ENCODE peak calls at places on chromosomes 13 and 19, in six cellular contexts. D is neuronal stem cell, N is H9, Y is mesenchymal stem cell, W is IMR-90, E is H1. Q is an unnamed sample.

GRCh38 chr19:38949580-38950367 is 19.0 kb downstream of the MRPS12 start:
- DNase-seq in D (peak), N (peak), Y (peak), W (peak), E (peak), Q (peak)

GRCh38 chr13:102234618-102235017 is 167.2 kb downstream of the FGF14 start:
- DNase-seq in D (no peak), N (no peak), Y (no peak), W (peak), E (no peak), Q (no peak)

GRCh38 chr13:110476220-110476617 is 85.3 kb downstream of the RAB20 start:
- DNase-seq in D (no peak), N (no peak), Y (no peak), W (no peak), E (no peak), Q (no peak)

GRCh38 chr13:68185767-68186166 is 955.6 kb upstream of the PCDH9 start:
- DNase-seq in D (no peak), N (no peak), Y (no peak), W (no peak), E (no peak), Q (no peak)

GRCh38 chr19:15748239-15748638 is 10.5 kb downstream of the OR10H3 start:
- DNase-seq in D (no peak), N (no peak), Y (no peak), W (no peak), E (no peak), Q (no peak)

GRCh38 chr13:50080158-50080855 is 65.1 kb downstream of the KCNRG start:
- DNase-seq in D (peak), N (no peak), Y (peak), W (peak), E (no peak), Q (peak)

GRCh38 chr19:29389495-29389894 is 136.3 kb upstream of the VSTM2B start:
- DNase-seq in D (no peak), N (no peak), Y (no peak), W (no peak), E (no peak), Q (no peak)

GRCh38 chr13:91668844-91669495 is 270.5 kb downstream of the GPC5 start:
- DNase-seq in D (no peak), N (no peak), Y (no peak), W (no peak), E (no peak), Q (no peak)

GRCh38 chr13:40613192-40613818 is 53.1 kb downstream of the FOXO1 start:
- DNase-seq in D (no peak), N (no peak), Y (no peak), W (no peak), E (no peak), Q (no peak)

GRCh38 chr13:34076943-34077703 is 259.2 kb downstream of the RFC3 start:
- DNase-seq in D (no peak), N (no peak), Y (peak), W (peak), E (no peak), Q (peak)

GRCh38 chr13:28597641-28598040 is 61.3 kb upstream of the POMP start:
- DNase-seq in D (no peak), N (no peak), Y (peak), W (peak), E (no peak), Q (no peak)

GRCh38 chr13:65744761-65745160 is 1485.4 kb downstream of the PCDH9 start:
- DNase-seq in D (no peak), N (no peak), Y (no peak), W (peak), E (no peak), Q (no peak)

GRCh38 chr19:28999733-29000433 is 213.1 kb downstream of the UQCRFS1 start:
- DNase-seq in D (no peak), N (no peak), Y (no peak), W (no peak), E (no peak), Q (no peak)

GRCh38 chr19:961866-962620 is 22.1 kb upstream of the WDR18 start:
- DNase-seq in D (no peak), N (no peak), Y (peak), W (peak), E (no peak), Q (no peak)

GRCh38 chr19:52963229-52963760 is 614 bp upstream of the ZNF816 start:
- DNase-seq in D (no peak), N (peak), Y (no peak), W (no peak), E (peak), Q (no peak)

GRCh38 chr13:80131204-80131603 is 209.7 kb downstream of the SPRY2 start:
- DNase-seq in D (no peak), N (peak), Y (peak), W (peak), E (no peak), Q (peak)

GRCh38 chr19:10292206-10292788 is 2.5 kb downstream of the ICAM5 start:
- DNase-seq in D (peak), N (peak), Y (peak), W (peak), E (peak), Q (peak)

GRCh38 chr13:54637377-54637776 is 1608.8 kb downstream of the OLFM4 start:
- DNase-seq in D (peak), N (no peak), Y (peak), W (no peak), E (no peak), Q (peak)

GRCh38 chr19:46614114-46614701 is 10.7 kb downstream of the PTGIR start:
- DNase-seq in D (peak), N (peak), Y (peak), W (peak), E (peak), Q (peak)

GRCh38 chr19:51127032-51127431 is 2.3 kb downstream of the SIGLEC9 start:
- DNase-seq in D (no peak), N (no peak), Y (no peak), W (no peak), E (no peak), Q (no peak)

GRCh38 chr19:49801966-49802661 is 11.0 kb downstream of the FUZ start:
- DNase-seq in D (peak), N (peak), Y (peak), W (peak), E (peak), Q (peak)

GRCh38 chr13:110245421-110245899 is 61.5 kb downstream of the COL4A1 start:
- DNase-seq in D (no peak), N (no peak), Y (peak), W (peak), E (peak), Q (no peak)

GRCh38 chr19:23706657-23707056 is 19.6 kb upstream of the ZNF675 start:
- DNase-seq in D (no peak), N (no peak), Y (no peak), W (no peak), E (no peak), Q (no peak)

GRCh38 chr19:2266183-2266993 is 10.2 kb upstream of the JSRP1 start:
- DNase-seq in D (no peak), N (no peak), Y (peak), W (peak), E (no peak), Q (no peak)

GRCh38 chr13:105442941-105443340 is 1092.5 kb downstream of the EFNB2 start:
- DNase-seq in D (no peak), N (no peak), Y (peak), W (peak), E (no peak), Q (peak)

GRCh38 chr19:41861098-41861768 is 1.2 kb downstream of the RPS19 start:
- DNase-seq in D (no peak), N (no peak), Y (no peak), W (no peak), E (no peak), Q (no peak)

GRCh38 chr19:41862445-41862986 is 2.5 kb downstream of the RPS19 start:
- DNase-seq in D (no peak), N (no peak), Y (no peak), W (no peak), E (no peak), Q (no peak)

GRCh38 chr19:41863209-41863931 is 3.3 kb downstream of the RPS19 start:
- DNase-seq in D (no peak), N (no peak), Y (no peak), W (no peak), E (no peak), Q (no peak)

GRCh38 chr19:41860419-41861097 is 503 bp downstream of the RPS19 start:
- DNase-seq in D (no peak), N (no peak), Y (peak), W (no peak), E (no peak), Q (no peak)

DNA sequence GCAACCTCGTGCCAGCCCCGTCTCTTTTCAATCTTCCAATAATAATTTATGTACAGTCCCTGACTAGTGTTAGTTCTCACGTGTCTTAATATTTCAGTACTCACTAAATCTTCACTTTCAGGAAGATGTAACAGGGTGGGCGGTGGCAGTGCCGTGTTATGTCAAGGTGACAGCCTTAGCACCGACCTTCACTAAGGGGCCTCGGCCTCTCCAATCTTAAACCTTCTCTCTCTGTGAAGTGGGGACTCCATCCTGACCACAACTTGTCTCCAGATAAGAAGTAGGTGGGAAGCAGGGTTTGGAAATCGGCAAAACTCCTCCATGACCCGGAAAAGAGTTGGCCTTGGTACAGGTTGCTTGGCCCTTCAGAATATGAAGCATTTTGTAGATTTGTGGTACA is 1.8 kb downstream of the RPS19 start:
- DNase-seq in D (no peak), N (no peak), Y (no peak), W (no peak), E (no peak), Q (no peak)
- H3K27ac ChIP-seq in D (no peak), N (no peak), Y (no peak), W (no peak), E (peak), Q (no peak)

GRCh38 chr19:5207806-5208205 is 132.8 kb downstream of the PTPRS start:
- DNase-seq in D (no peak), N (no peak), Y (no peak), W (no peak), E (no peak), Q (no peak)

GRCh38 chr19:5205388-5205787 is 135.2 kb downstream of the PTPRS start:
- DNase-seq in D (no peak), N (no peak), Y (no peak), W (no peak), E (no peak), Q (no peak)

GRCh38 chr19:5206751-5207075 is 133.9 kb downstream of the PTPRS start:
- DNase-seq in D (no peak), N (no peak), Y (no peak), W (no peak), E (no peak), Q (no peak)

GRCh38 chr19:5204212-5204611 is 136.4 kb downstream of the PTPRS start:
- DNase-seq in D (no peak), N (no peak), Y (no peak), W (no peak), E (no peak), Q (no peak)

GRCh38 chr19:5205937-5206750 is 134.5 kb downstream of the PTPRS start:
- DNase-seq in D (no peak), N (no peak), Y (no peak), W (no peak), E (no peak), Q (no peak)
- H2BK15ac ChIP-seq in D (no peak), N (no peak), Y (no peak), W (no peak), E (no peak), Q (no peak)

GRCh38 chr13:61901946-61902541 is 486.4 kb upstream of the PCDH20 start:
- DNase-seq in D (no peak), N (no peak), Y (no peak), W (no peak), E (no peak), Q (no peak)

GRCh38 chr13:61900033-61900432 is 484.4 kb upstream of the PCDH20 start:
- DNase-seq in D (no peak), N (no peak), Y (no peak), W (no peak), E (no peak), Q (peak)

DNA sequence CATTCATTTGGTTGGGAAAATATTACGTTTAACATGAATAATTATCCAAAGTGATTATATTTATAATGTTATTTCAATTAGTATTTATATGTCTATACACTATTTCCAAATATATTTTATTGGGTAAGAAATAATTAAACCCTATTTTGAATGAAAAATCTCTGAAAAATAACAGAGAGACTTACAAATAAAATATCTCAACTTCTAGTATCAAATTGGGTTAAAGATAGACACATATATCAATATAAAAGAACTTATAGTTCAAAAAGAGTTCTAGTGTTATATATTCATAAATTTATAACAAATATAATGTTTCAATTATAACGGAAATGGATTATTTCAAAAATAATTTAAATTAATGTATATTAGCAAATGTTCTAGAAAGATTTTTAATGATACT is 482.6 kb upstream of the PCDH20 start:
- DNase-seq in D (no peak), N (no peak), Y (no peak), W (no peak), E (no peak), Q (no peak)
- H3K27ac ChIP-seq in D (no peak), N (no peak), Y (no peak), W (no peak), E (no peak), Q (no peak)

GRCh38 chr19:4686700-4687099 is 16.6 kb upstream of the MYDGF start:
- DNase-seq in D (no peak), N (no peak), Y (no peak), W (no peak), E (no peak), Q (no peak)
- H2BK15ac ChIP-seq in D (no peak), N (no peak), Y (no peak), W (no peak), E (no peak), Q (no peak)

DNA sequence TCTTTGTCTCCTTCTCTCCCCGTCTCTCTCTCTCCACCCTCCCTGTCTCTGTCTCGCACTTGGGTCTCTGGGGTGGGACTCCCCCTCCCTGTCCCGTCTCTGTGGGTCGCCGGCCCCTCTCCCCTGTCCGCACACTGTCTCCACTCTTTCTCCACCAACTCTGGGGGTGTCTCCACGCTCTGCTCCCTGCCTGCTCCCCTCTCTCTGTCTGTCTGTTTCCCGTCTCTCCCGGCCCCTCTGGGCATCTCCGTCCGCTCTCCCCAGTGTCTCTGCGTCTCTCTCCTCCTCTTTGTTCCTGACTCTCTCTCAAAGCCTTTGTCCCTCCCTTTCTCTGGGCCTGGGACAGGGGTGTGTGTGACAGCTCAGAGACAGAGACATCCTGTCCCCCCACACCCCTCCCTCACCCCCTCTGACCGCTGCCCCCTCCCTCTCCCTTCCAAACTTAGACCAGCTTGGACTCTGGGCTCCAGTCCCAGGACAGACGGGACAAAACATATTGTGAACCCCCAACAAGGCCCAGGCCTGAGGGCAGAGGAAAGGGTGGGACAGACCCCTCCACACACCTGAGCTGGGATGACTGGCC is 661 bp upstream of the SBK3 start:
- DNase-seq in D (no peak), N (no peak), Y (no peak), W (no peak), E (no peak), Q (no peak)
- H3K27ac ChIP-seq in D (peak), N (no peak), Y (no peak), W (no peak), E (no peak), Q (no peak)

DNA sequence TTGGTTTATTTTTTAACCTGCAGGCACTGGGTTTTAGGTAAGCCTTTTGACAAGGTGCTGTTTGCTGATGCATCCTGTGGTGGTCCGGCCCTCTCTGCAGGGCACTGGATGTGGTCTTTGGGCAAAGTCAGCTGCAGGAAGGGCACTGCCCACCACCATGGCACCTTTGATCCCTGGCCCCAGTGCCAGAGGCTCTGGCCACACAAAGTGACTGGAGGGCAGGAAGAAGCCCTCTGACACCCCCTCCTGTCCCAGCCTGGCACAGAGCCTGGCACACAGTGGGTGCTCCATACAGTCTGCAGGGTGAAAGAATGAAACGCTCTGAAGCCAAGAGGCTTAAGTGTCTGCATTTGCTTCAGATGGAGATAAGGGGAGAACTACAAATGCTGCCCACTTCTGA is 47.6 kb upstream of the CNMD start:
- DNase-seq in D (no peak), N (no peak), Y (no peak), W (no peak), E (no peak), Q (no peak)
- H2BK15ac ChIP-seq in D (no peak), N (no peak), Y (no peak), W (no peak), E (no peak), Q (no peak)

GRCh38 chr19:43910884-43911283 is 24.2 kb downstream of the ZNF45 start:
- DNase-seq in D (no peak), N (no peak), Y (no peak), W (no peak), E (no peak), Q (no peak)
- H3K27ac ChIP-seq in D (no peak), N (no peak), Y (no peak), W (no peak), E (no peak), Q (no peak)

GRCh38 chr19:42324655-42325307 is 654 bp upstream of the MEGF8 start:
- DNase-seq in D (no peak), N (no peak), Y (no peak), W (no peak), E (peak), Q (no peak)

GRCh38 chr19:42327381-42327780 is 1.9 kb downstream of the MEGF8 start:
- DNase-seq in D (no peak), N (no peak), Y (no peak), W (no peak), E (no peak), Q (no peak)

GRCh38 chr19:42325308-42325895 is at the start of gene MEGF8:
- DNase-seq in D (peak), N (peak), Y (peak), W (peak), E (peak), Q (peak)

GRCh38 chr19:42326969-42327368 is 1.5 kb downstream of the MEGF8 start:
- DNase-seq in D (no peak), N (no peak), Y (no peak), W (no peak), E (no peak), Q (no peak)

DNA sequence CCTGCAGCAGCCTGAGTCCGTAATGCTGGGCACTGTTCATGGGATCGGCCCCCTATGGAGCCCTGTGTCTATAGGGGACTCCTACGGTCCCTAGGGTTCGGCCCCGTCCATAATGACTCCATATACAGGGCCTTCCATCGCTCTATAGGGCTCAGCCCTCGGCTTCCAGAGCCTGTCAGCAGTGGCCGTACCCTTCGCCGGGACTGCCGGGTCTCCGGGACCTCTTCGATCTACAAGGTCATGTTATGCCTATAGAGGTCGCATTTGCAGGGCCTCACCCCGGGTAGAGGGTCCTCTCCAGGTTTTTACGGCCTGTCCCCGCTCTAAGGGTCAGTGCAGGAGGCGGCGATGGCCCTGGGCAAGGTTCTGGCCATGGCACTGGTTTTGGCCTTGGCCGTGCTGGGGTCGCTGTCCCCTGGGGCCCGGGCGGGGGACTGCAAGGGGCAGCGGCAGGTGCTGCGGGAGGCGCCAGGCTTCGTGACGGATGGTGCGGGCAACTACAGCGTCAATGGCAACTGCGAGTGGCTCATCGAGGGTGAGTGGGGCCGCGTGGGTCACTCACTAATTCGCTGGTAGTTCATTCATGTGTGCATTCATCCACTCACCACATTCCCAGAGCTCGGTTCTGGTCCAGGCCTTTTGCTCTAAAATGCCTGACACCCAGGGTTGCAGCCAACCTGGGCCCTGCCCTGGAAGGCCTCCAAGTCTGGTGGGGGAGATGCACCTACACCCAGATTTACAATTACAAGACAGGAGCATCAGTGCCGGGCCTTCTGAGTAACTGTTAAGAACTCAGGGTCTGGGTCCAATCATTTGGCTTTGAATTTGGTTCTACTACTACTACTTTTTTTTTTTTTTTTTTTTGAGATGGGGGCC is 699 bp downstream of the MEGF8 start:
- DNase-seq in D (no peak), N (peak), Y (no peak), W (no peak), E (no peak), Q (peak)
- H2BK15ac ChIP-seq in D (peak), N (no peak), Y (peak), W (no peak), E (no peak), Q (no peak)